ENCODE peak calls at places on chromosomes 4 and X, in seven cellular contexts. I is breast epithelium, P is amniotic stem cell, R is cardiac septum, W is amniotic epithelial cell, V is Ammon's horn, S is fibroblast of the conjunctiva. D is an unnamed sample.

GRCh38 chrX:114581528-114582263 is 2.2 kb upstream of the HTR2C start:
- DNase-seq in S (no peak), W (no peak), P (no peak), I (no peak), R (no peak), V (peak), D (no peak)

GRCh38 chr4:121072080-121072835 is at the start of gene NDNF:
- DNase-seq in W (peak), P (no peak), I (no peak), S (no peak), R (peak), V (peak), D (peak)

GRCh38 chr4:183507928-183508327 is 3.1 kb downstream of the ING2 start:
- DNase-seq in P (no peak), W (peak), S (no peak), V (no peak), R (no peak), I (no peak), D (peak)

GRCh38 chr4:102263024-102263787 is 82.1 kb downstream of the SLC39A8 start:
- DNase-seq in W (peak), P (peak), R (no peak), S (peak), I (no peak), V (peak), D (peak)

GRCh38 chr4:18568600-18568999 is 547.0 kb upstream of the LCORL start:
- DNase-seq in P (no peak), I (no peak), S (no peak), V (peak), W (no peak), R (no peak), D (no peak)

GRCh38 chr4:184536881-184537248 is 62.5 kb upstream of the IRF2 start:
- DNase-seq in I (no peak), W (peak), P (no peak), S (no peak), R (no peak), V (no peak), D (no peak)

GRCh38 chrX:154738013-154738738 is 12.7 kb downstream of the GAB3 start:
- DNase-seq in V (no peak), I (no peak), W (peak), P (peak), R (no peak), S (peak), D (peak)

GRCh38 chr4:184473515-184474260 is 662 bp downstream of the IRF2 start:
- DNase-seq in W (peak), V (peak), P (no peak), R (peak), S (no peak), I (no peak), D (no peak)

GRCh38 chr4:176792348-176793059 is at the start of gene VEGFC:
- DNase-seq in R (peak), V (peak), I (peak), W (peak), P (peak), S (peak), D (peak)

GRCh38 chrX:112877771-112878173 is 37.1 kb upstream of the AMOT start:
- DNase-seq in R (no peak), I (no peak), W (no peak), P (no peak), S (no peak), V (no peak), D (no peak)

GRCh38 chr4:151990201-151990600 is 229.4 kb upstream of the GATB start:
- DNase-seq in I (no peak), P (no peak), R (no peak), V (no peak), S (no peak), W (no peak), D (peak)

GRCh38 chr4:40243390-40243948 is 46.6 kb downstream of the RHOH start:
- DNase-seq in S (no peak), R (no peak), P (no peak), W (no peak), V (no peak), I (no peak), D (no peak)

GRCh38 chr4:10085386-10085785 is 31.2 kb downstream of the WDR1 start:
- DNase-seq in V (no peak), S (no peak), W (no peak), P (no peak), R (peak), I (peak), D (no peak)

GRCh38 chrX:151359931-151360871 is 36.8 kb upstream of the VMA21 start:
- DNase-seq in P (no peak), V (peak), W (no peak), R (no peak), I (no peak), S (no peak), D (no peak)

GRCh38 chr4:76312457-76312856 is 5.9 kb downstream of the STBD1 start:
- DNase-seq in P (no peak), R (no peak), S (no peak), W (no peak), I (no peak), V (no peak), D (no peak)

GRCh38 chr4:98522603-98523395 is 135.6 kb downstream of the TSPAN5 start:
- DNase-seq in R (no peak), S (peak), V (no peak), P (peak), W (peak), I (no peak), D (peak)

GRCh38 chr4:183469327-183469726 is 24.9 kb downstream of the CDKN2AIP start:
- DNase-seq in W (peak), V (no peak), R (no peak), I (no peak), P (no peak), S (no peak), D (no peak)

GRCh38 chr4:92969650-92970370 is 666.0 kb downstream of the GRID2 start:
- DNase-seq in R (no peak), W (peak), P (peak), I (no peak), S (peak), V (no peak), D (peak)

GRCh38 chrX:137432609-137433008 is 133.3 kb upstream of the ZIC3 start:
- DNase-seq in I (no peak), V (peak), R (no peak), P (no peak), S (no peak), W (no peak), D (no peak)

GRCh38 chrX:129777218-129777768 is 2.5 kb upstream of the SASH3 start:
- DNase-seq in S (no peak), W (no peak), V (peak), R (peak), P (no peak), I (peak), D (no peak)

GRCh38 chr4:15531792-15532191 is 62.1 kb downstream of the CC2D2A start:
- DNase-seq in P (no peak), S (no peak), W (no peak), V (no peak), I (no peak), R (no peak), D (no peak)

GRCh38 chr4:169791064-169791463 is 33.3 kb upstream of the HPF1 start:
- DNase-seq in W (peak), S (no peak), V (no peak), R (no peak), P (no peak), I (no peak), D (peak)

GRCh38 chr4:153257151-153257620 is 52.9 kb downstream of the TRIM2 start:
- DNase-seq in P (peak), R (peak), V (peak), W (peak), S (peak), I (no peak), D (no peak)

GRCh38 chr4:52983563-52984303 is 121.6 kb downstream of the RASL11B start:
- DNase-seq in P (peak), S (peak), V (peak), R (no peak), I (no peak), W (peak), D (peak)

GRCh38 chr4:865121-865465 is 39.2 kb upstream of the CPLX1 start:
- DNase-seq in I (no peak), W (no peak), R (no peak), S (no peak), V (no peak), P (no peak), D (no peak)

GRCh38 chr4:112693507-112693906 is 56.6 kb downstream of the LARP7 start:
- DNase-seq in S (no peak), W (no peak), V (no peak), I (no peak), P (no peak), R (no peak), D (no peak)

GRCh38 chrX:108736509-108737479 is at the start of gene IRS4:
- DNase-seq in I (no peak), R (no peak), S (no peak), W (peak), V (peak), P (no peak), D (peak)

GRCh38 chr4:75950416-75950815 is 9.6 kb upstream of the NAAA start:
- DNase-seq in W (peak), I (no peak), S (no peak), P (no peak), R (no peak), V (no peak), D (no peak)

GRCh38 chr4:187903700-187904099 is 91.9 kb upstream of the ZFP42 start:
- DNase-seq in S (no peak), W (no peak), P (no peak), I (no peak), R (no peak), V (no peak), D (no peak)

GRCh38 chr4:15479913-15480185 is 10.2 kb downstream of the CC2D2A start:
- DNase-seq in W (peak), R (no peak), P (no peak), S (no peak), V (no peak), I (no peak), D (no peak)

D was measured in NCI-H226.